ENCODE peak calls at places on chromosome 20, in four cellular contexts. G is breast epithelium, N is A549, J is testis. Z is an unnamed sample. For H3K4me1, the result is how much of the 10 kb centered on the place peaks cover.

GRCh38 chr20:11918280-11918952 is 723 bp downstream of the BTBD3 start:
- DNase-seq in G (no peak), N (no peak), J (peak), Z (no peak)

GRCh38 chr20:36175016-36175415 is 20.5 kb downstream of the EPB41L1 start:
- DNase-seq in G (no peak), N (no peak), J (no peak), Z (no peak)

GRCh38 chr20:34896086-34896551 is 19.7 kb downstream of the ACSS2 start:
- DNase-seq in G (no peak), N (no peak), J (no peak), Z (no peak)

GRCh38 chr20:12947691-12948090 is 61.1 kb upstream of the SPTLC3 start:
- DNase-seq in G (no peak), N (no peak), J (no peak), Z (no peak)

GRCh38 chr20:36214684-36215256 is 21.5 kb upstream of the AAR2 start:
- DNase-seq in G (no peak), N (peak), J (peak), Z (no peak)

GRCh38 chr20:60298647-60299046 is 340.4 kb downstream of the CDH26 start:
- DNase-seq in G (no peak), N (no peak), J (no peak), Z (no peak)

GRCh38 chr20:53081916-53082863 is 110.0 kb downstream of the TSHZ2 start:
- DNase-seq in G (no peak), N (no peak), J (no peak), Z (peak)

GRCh38 chr20:48695255-48695654 is 132.5 kb downstream of the PREX1 start:
- DNase-seq in G (no peak), N (no peak), J (no peak), Z (no peak)

GRCh38 chr20:41143354-41143753 is 6.0 kb downstream of the PLCG1 start:
- DNase-seq in G (no peak), N (no peak), J (no peak), Z (no peak)

GRCh38 chr20:23265226-23265625 is 85.4 kb upstream of the NXT1 start:
- DNase-seq in G (no peak), N (no peak), J (peak), Z (no peak)

GRCh38 chr20:45948742-45949541 is 14.5 kb downstream of the PCIF1 start:
- DNase-seq in G (no peak), N (no peak), J (no peak), Z (no peak)

GRCh38 chr20:61333484-61334108 is 81.5 kb downstream of the CDH4 start:
- DNase-seq in G (no peak), N (no peak), J (no peak), Z (no peak)

GRCh38 chr20:3768342-3769130 is 983 bp upstream of the ADISSP start:
- DNase-seq in G (peak), N (peak), J (peak), Z (peak)

GRCh38 chr20:48295966-48296421 is 510.7 kb upstream of the SULF2 start:
- DNase-seq in G (no peak), N (no peak), J (no peak), Z (no peak)

GRCh38 chr20:17854307-17854903 is 114.2 kb downstream of the SNX5 start:
- DNase-seq in G (no peak), N (peak), J (peak), Z (peak)

GRCh38 chr20:611047-611842 is 1.1 kb upstream of the TCF15 start:
- DNase-seq in G (no peak), N (no peak), J (no peak), Z (no peak)

GRCh38 chr20:51382986-51383821 is 159.3 kb downstream of the NFATC2 start:
- DNase-seq in G (no peak), N (no peak), J (no peak), Z (no peak)

GRCh38 chr20:9514072-9514460 is 324 bp upstream of the LAMP5 start:
- DNase-seq in G (no peak), N (no peak), J (no peak), Z (no peak)

GRCh38 chr20:20593447-20594170 is 118.8 kb downstream of the RALGAPA2 start:
- DNase-seq in G (no peak), N (peak), J (peak), Z (peak)

GRCh38 chr20:47574616-47575401 is 73.1 kb downstream of the NCOA3 start:
- DNase-seq in G (no peak), N (peak), J (no peak), Z (no peak)

GRCh38 chr20:46130534-46130933 is 12.4 kb downstream of the CD40 start:
- DNase-seq in G (no peak), N (no peak), J (no peak), Z (no peak)

GRCh38 chr20:1494436-1494835 is 3.2 kb upstream of the SIRPB2 start:
- DNase-seq in G (no peak), N (no peak), J (no peak), Z (no peak)

GRCh38 chr20:33433465-33433864 is 10.1 kb downstream of the SNTA1 start:
- DNase-seq in G (no peak), N (no peak), J (peak), Z (peak)

DNA sequence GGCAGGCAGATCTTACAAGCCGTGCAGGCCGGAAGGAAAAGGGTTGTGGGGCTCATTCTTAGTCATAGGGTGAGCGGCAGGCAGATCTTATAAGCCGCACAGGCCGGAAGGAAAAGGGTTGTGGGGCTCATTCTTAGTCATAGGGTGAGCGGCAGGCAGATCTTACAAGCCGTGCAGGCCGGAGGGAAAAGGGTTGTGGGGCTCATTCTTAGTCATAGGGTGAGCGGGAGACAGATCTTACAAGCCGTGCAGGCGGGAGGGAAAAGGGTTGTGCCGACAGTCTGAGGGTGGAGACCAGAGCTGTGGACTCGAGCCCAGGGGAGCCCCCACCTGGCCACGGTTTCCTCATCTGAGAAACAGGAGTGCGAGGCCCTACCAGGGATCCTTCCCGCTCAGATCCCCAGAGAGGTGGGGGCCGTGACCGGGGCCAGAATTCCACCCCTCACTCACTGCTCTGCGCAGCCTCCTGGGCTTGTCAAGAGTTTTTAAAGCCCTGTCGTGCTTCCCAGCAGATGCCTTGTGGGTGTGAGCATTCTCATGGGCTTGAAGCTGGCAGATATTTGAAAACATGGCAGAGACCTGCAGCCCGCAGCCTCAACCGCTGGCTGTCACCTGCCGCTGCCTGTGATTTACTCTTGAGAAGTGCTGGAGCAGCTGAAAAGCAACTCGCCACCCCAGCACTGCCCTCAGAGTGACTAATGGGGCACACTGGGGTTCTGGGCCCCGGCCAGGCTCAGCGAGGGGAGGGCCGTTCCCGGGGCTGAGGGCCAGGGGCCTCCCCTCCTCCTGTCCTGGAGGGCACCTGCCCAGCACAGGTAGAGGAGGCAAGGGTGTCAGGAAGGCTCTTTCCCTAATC is 31.9 kb downstream of the NTSR1 start:
- DNase-seq in G (no peak), N (peak), J (no peak), Z (no peak)
- TF ChIP-seq POLR2A in G (no peak), N (no peak), J (no peak), Z (no peak)

GRCh38 chr20:10666221-10667076 is 7.3 kb downstream of the JAG1 start:
- DNase-seq in G (peak), N (no peak), J (no peak), Z (no peak)
- H3K27ac ChIP-seq in G (peak), N (peak), J (no peak), Z (peak)

GRCh38 chr20:8330316-8330784 is 198.3 kb downstream of the PLCB1 start:
- DNase-seq in G (no peak), N (no peak), J (no peak), Z (no peak)
- H3K4me1 ChIP-seq in G (under half), N (under half), J (under half), Z (under half)

DNA sequence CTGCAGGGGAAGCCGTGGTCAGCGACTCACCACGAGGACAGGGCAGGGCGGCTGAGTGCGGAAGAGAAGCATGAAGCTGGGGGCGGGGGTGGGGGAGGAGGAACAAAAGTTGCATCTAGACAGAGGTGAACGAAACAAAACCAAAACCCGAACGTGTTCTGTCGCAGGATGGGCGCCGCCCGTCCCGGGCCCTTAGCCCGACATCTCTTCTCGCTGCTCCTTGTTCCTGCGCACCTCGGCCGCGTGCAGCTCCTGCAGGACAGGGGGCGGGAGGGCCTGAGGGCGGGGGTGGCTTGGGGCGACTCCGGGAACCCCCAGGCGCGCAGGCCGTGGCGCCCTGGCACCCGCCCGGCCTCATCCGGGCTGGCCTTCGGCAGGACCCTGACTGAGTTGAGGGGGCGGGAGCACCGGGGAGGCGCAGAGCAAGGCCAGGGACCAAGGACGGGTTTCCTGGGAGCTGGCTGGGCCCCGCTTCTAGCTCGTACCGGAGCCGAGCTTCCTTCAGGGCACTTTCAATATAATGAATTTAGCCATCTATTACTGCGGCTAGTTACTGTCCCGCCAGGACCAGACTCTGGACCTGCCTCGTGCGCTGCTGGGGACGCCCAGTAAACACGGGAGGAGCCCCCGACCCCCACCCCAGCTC is 12.0 kb downstream of the STMN3 start:
- DNase-seq in G (peak), N (peak), J (no peak), Z (no peak)
- TF ChIP-seq POLR2A in G (no peak), N (no peak), J (no peak), Z (no peak)

GRCh38 chr20:56689318-56689717 is 60.2 kb downstream of the TFAP2C start:
- DNase-seq in G (peak), N (no peak), J (no peak), Z (no peak)
- H3K27ac ChIP-seq in G (peak), N (no peak), J (no peak), Z (no peak)

GRCh38 chr20:58877374-58878360 is 25.2 kb downstream of the GNAS start:
- DNase-seq in G (no peak), N (no peak), J (peak), Z (no peak)
- H3K4me1 ChIP-seq in G (under half), N (under half), J (under half), Z (under half)